ENCODE peak calls at places on chromosomes 6 and 20, in six cellular contexts. E, G, T, X, I and N are unnamed samples.

GRCh38 chr6:6352772-6353171 is 32.3 kb upstream of the F13A1 start:
- DNase-seq in T (no peak), G (no peak), I (no peak), E (no peak), X (no peak), N (no peak)

GRCh38 chr6:164039954-164040375 is 625.4 kb downstream of the QKI start:
- DNase-seq in I (no peak), T (peak; percentile 81), X (peak; percentile 59), E (no peak), G (no peak), N (no peak)

GRCh38 chr6:137967689-137968467 is 100.8 kb downstream of the TNFAIP3 start:
- DNase-seq in T (no peak), X (no peak), G (no peak), I (peak; percentile 23), E (no peak), N (no peak)

GRCh38 chr6:144215402-144215931 is 65.2 kb downstream of the STX11 start:
- DNase-seq in G (no peak), E (peak; percentile 27), X (no peak), T (peak; percentile 29), I (peak; percentile 27), N (peak; percentile 44)

GRCh38 chr6:10151144-10151915 is 263.5 kb downstream of the TFAP2A start:
- DNase-seq in X (no peak), G (peak; percentile 3), T (no peak), E (peak; percentile 38), I (peak; percentile 84), N (peak; percentile 72)

GRCh38 chr20:63686492-63687321 is 9.7 kb upstream of the TNFRSF6B start:
- DNase-seq in X (no peak), E (peak; percentile 64), I (peak; percentile 23), T (no peak), G (peak; percentile 60), N (peak; percentile 95)

GRCh38 chr6:16238057-16238657 is at the start of gene GMPR:
- DNase-seq in G (no peak), E (peak; percentile 31), X (peak; percentile 76), T (peak; percentile 65), I (peak; percentile 83), N (peak; percentile 60)

GRCh38 chr6:43054206-43054943 is 724 bp upstream of the CUL7 start:
- DNase-seq in G (no peak), I (peak; percentile 65), E (no peak), T (no peak), X (no peak), N (no peak)

GRCh38 chr20:31587545-31588389 is 17.3 kb upstream of the ID1 start:
- DNase-seq in T (no peak), X (no peak), G (no peak), E (peak; percentile 48), I (peak; percentile 47), N (peak; percentile 65)

GRCh38 chr6:894274-894673 is 201.3 kb upstream of the EXOC2 start:
- DNase-seq in T (no peak), I (no peak), X (no peak), E (no peak), G (no peak), N (no peak)

GRCh38 chr6:137217801-137218472 is 1.2 kb downstream of the IFNGR1 start:
- DNase-seq in T (peak; percentile 43), X (no peak), G (no peak), I (peak; percentile 32), E (peak; percentile 48), N (peak; percentile 32)

GRCh38 chr20:24991897-24992419 is 593 bp downstream of the APMAP start:
- DNase-seq in G (no peak), T (no peak), I (peak; percentile 49), E (no peak), X (no peak), N (peak; percentile 49)

GRCh38 chr6:100695445-100695844 is 185.7 kb downstream of the ASCC3 start:
- DNase-seq in E (no peak), X (no peak), I (no peak), T (no peak), G (no peak), N (no peak)

GRCh38 chr6:156780117-156780641 is 3.0 kb downstream of the ARID1B start:
- DNase-seq in I (peak; percentile 98), G (peak; percentile 78), T (peak; percentile 77), E (peak; percentile 96), X (peak; percentile 66), N (peak; percentile 93)

GRCh38 chr6:20791932-20792331 is 257.7 kb downstream of the CDKAL1 start:
- DNase-seq in E (no peak), X (no peak), I (no peak), T (no peak), G (peak; percentile 22), N (no peak)